ENCODE peak calls at places on chromosomes 12 and 14, in six cellular contexts. One of them, this sample, is unnamed. For H3K9me3, the result is how much of the 10 kb centered on the place peaks cover.

GRCh38 chr12:47903927-47904646 is 707 bp downstream of the VDR start:
- DNase-seq in MM.1S: peak
- DNase-seq in K562: peak
- DNase-seq in H9: peak
- DNase-seq in IMR-90: peak
- DNase-seq in mesenchymal stem cell: peak
- DNase-seq in this sample: no peak

GRCh38 chr12:25957898-25958253 is 606 bp upstream of the RASSF8 start:
- DNase-seq in MM.1S: peak
- DNase-seq in IMR-90: peak
- DNase-seq in K562: no peak
- DNase-seq in H9: no peak
- DNase-seq in mesenchymal stem cell: peak
- DNase-seq in this sample: peak

GRCh38 chr12:93451423-93452158 is 9.8 kb upstream of the UBE2N start:
- DNase-seq in IMR-90: no peak
- DNase-seq in H9: no peak
- DNase-seq in K562: no peak
- DNase-seq in MM.1S: no peak
- DNase-seq in mesenchymal stem cell: no peak
- DNase-seq in this sample: no peak

GRCh38 chr12:50589650-50590435 is 85.1 kb downstream of the DIP2B start:
- DNase-seq in IMR-90: peak
- DNase-seq in MM.1S: no peak
- DNase-seq in K562: peak
- DNase-seq in mesenchymal stem cell: peak
- DNase-seq in H9: no peak
- DNase-seq in this sample: no peak

GRCh38 chr14:59631237-59631636 is 54.6 kb upstream of the CCDC175 start:
- DNase-seq in mesenchymal stem cell: peak
- DNase-seq in H9: peak
- DNase-seq in MM.1S: no peak
- DNase-seq in K562: peak
- DNase-seq in IMR-90: no peak
- DNase-seq in this sample: peak

GRCh38 chr14:50619569-50620141 is 48.5 kb downstream of the SAV1 start:
- DNase-seq in mesenchymal stem cell: peak
- DNase-seq in H9: no peak
- DNase-seq in IMR-90: peak
- DNase-seq in K562: peak
- DNase-seq in MM.1S: peak
- DNase-seq in this sample: peak

GRCh38 chr14:22848391-22849164 is 12.2 kb downstream of the MMP14 start:
- DNase-seq in mesenchymal stem cell: peak
- DNase-seq in MM.1S: no peak
- DNase-seq in K562: no peak
- DNase-seq in IMR-90: peak
- DNase-seq in H9: peak
- DNase-seq in this sample: no peak

GRCh38 chr14:24851837-24852236 is 198.1 kb downstream of the STXBP6 start:
- DNase-seq in mesenchymal stem cell: peak
- DNase-seq in IMR-90: peak
- DNase-seq in H9: no peak
- DNase-seq in K562: no peak
- DNase-seq in MM.1S: no peak
- DNase-seq in this sample: no peak

GRCh38 chr14:36513012-36513420 is 7.0 kb downstream of the NKX2-1 start:
- DNase-seq in K562: no peak
- DNase-seq in mesenchymal stem cell: no peak
- DNase-seq in IMR-90: no peak
- DNase-seq in H9: no peak
- DNase-seq in MM.1S: no peak
- DNase-seq in this sample: no peak

GRCh38 chr12:30939234-30939633 is 12.7 kb downstream of the TSPAN11 start:
- DNase-seq in MM.1S: peak
- DNase-seq in K562: no peak
- DNase-seq in mesenchymal stem cell: no peak
- DNase-seq in IMR-90: no peak
- DNase-seq in H9: no peak
- DNase-seq in this sample: no peak

GRCh38 chr14:78448483-78449094 is 278.4 kb downstream of the NRXN3 start:
- DNase-seq in K562: peak
- DNase-seq in IMR-90: no peak
- DNase-seq in mesenchymal stem cell: peak
- DNase-seq in MM.1S: peak
- DNase-seq in H9: peak
- DNase-seq in this sample: peak

GRCh38 chr14:85575617-85575898 is 45.6 kb downstream of the FLRT2 start:
- DNase-seq in H9: no peak
- DNase-seq in MM.1S: no peak
- DNase-seq in mesenchymal stem cell: no peak
- DNase-seq in K562: no peak
- DNase-seq in IMR-90: no peak
- DNase-seq in this sample: no peak

GRCh38 chr12:22527999-22528398 is 16.3 kb downstream of the C2CD5 start:
- DNase-seq in H9: no peak
- DNase-seq in K562: no peak
- DNase-seq in MM.1S: no peak
- DNase-seq in mesenchymal stem cell: peak
- DNase-seq in IMR-90: peak
- DNase-seq in this sample: no peak

GRCh38 chr14:69056389-69056788 is 77.3 kb upstream of the ACTN1 start:
- DNase-seq in H9: peak
- DNase-seq in mesenchymal stem cell: peak
- DNase-seq in IMR-90: peak
- DNase-seq in MM.1S: no peak
- DNase-seq in K562: peak
- DNase-seq in this sample: peak

GRCh38 chr12:89862511-89863331 is 154.1 kb upstream of the ATP2B1 start:
- DNase-seq in IMR-90: no peak
- DNase-seq in H9: no peak
- DNase-seq in K562: peak
- DNase-seq in mesenchymal stem cell: peak
- DNase-seq in MM.1S: peak
- DNase-seq in this sample: peak

GRCh38 chr12:59649203-59649602 is 53.4 kb downstream of the SLC16A7 start:
- DNase-seq in MM.1S: no peak
- DNase-seq in IMR-90: peak
- DNase-seq in K562: no peak
- DNase-seq in H9: no peak
- DNase-seq in mesenchymal stem cell: peak
- DNase-seq in this sample: no peak

GRCh38 chr14:65137648-65138317 is 35.5 kb upstream of the MAX start:
- DNase-seq in MM.1S: no peak
- DNase-seq in mesenchymal stem cell: no peak
- DNase-seq in IMR-90: peak
- DNase-seq in H9: no peak
- DNase-seq in K562: no peak
- DNase-seq in this sample: no peak

GRCh38 chr14:92659765-92660561 is 88.5 kb downstream of the LGMN start:
- DNase-seq in IMR-90: no peak
- DNase-seq in H9: no peak
- DNase-seq in K562: no peak
- DNase-seq in mesenchymal stem cell: no peak
- DNase-seq in MM.1S: no peak
- DNase-seq in this sample: peak

GRCh38 chr12:89976866-89977265 is 268.2 kb upstream of the ATP2B1 start:
- DNase-seq in H9: no peak
- DNase-seq in K562: no peak
- DNase-seq in mesenchymal stem cell: peak
- DNase-seq in MM.1S: no peak
- DNase-seq in IMR-90: no peak
- DNase-seq in this sample: no peak

GRCh38 chr14:79587194-79587593 is 624.1 kb downstream of the DIO2 start:
- DNase-seq in H9: no peak
- DNase-seq in K562: no peak
- DNase-seq in MM.1S: no peak
- DNase-seq in mesenchymal stem cell: no peak
- DNase-seq in IMR-90: no peak
- DNase-seq in this sample: no peak

GRCh38 chr14:105999361-106000028 is 473.1 kb downstream of the TMEM121 start:
- DNase-seq in MM.1S: no peak
- DNase-seq in K562: peak
- DNase-seq in H9: no peak
- DNase-seq in IMR-90: no peak
- DNase-seq in mesenchymal stem cell: no peak
- DNase-seq in this sample: peak

GRCh38 chr12:68067762-68068376 is 78.6 kb downstream of the IFNG-AS1 start:
- DNase-seq in IMR-90: no peak
- DNase-seq in MM.1S: no peak
- DNase-seq in K562: peak
- DNase-seq in H9: no peak
- DNase-seq in mesenchymal stem cell: no peak
- DNase-seq in this sample: peak

GRCh38 chr12:68240079-68240478 is 13.3 kb downstream of the IL22 start:
- DNase-seq in H9: no peak
- DNase-seq in K562: peak
- DNase-seq in IMR-90: peak
- DNase-seq in MM.1S: no peak
- DNase-seq in mesenchymal stem cell: peak
- DNase-seq in this sample: no peak

GRCh38 chr12:65728913-65729793 is 95.1 kb upstream of the HMGA2 start:
- DNase-seq in H9: peak
- DNase-seq in IMR-90: peak
- DNase-seq in K562: no peak
- DNase-seq in mesenchymal stem cell: peak
- DNase-seq in MM.1S: no peak
- DNase-seq in this sample: no peak

GRCh38 chr12:120791669-120792176 is 66.1 kb downstream of the ACADS start:
- DNase-seq in IMR-90: no peak
- DNase-seq in mesenchymal stem cell: no peak
- DNase-seq in MM.1S: no peak
- DNase-seq in K562: no peak
- DNase-seq in H9: no peak
- DNase-seq in this sample: no peak

GRCh38 chr12:32104572-32105355 is 1.9 kb upstream of the BICD1 start:
- DNase-seq in K562: peak
- DNase-seq in IMR-90: no peak
- DNase-seq in H9: no peak
- DNase-seq in mesenchymal stem cell: no peak
- DNase-seq in MM.1S: no peak
- DNase-seq in this sample: peak

GRCh38 chr12:78229491-78230209 is 399.0 kb downstream of the NAV3 start:
- DNase-seq in K562: peak
- DNase-seq in mesenchymal stem cell: peak
- DNase-seq in MM.1S: peak
- DNase-seq in H9: peak
- DNase-seq in IMR-90: peak
- DNase-seq in this sample: peak

GRCh38 chr12:39586811-39587210 is 32.8 kb downstream of the ABCD2 start:
- DNase-seq in K562: no peak
- DNase-seq in MM.1S: no peak
- DNase-seq in IMR-90: no peak
- DNase-seq in H9: no peak
- DNase-seq in mesenchymal stem cell: no peak
- DNase-seq in this sample: no peak

GRCh38 chr12:108649668-108650067 is 16.0 kb upstream of the SELPLG start:
- DNase-seq in mesenchymal stem cell: peak
- DNase-seq in H9: no peak
- DNase-seq in IMR-90: peak
- DNase-seq in MM.1S: no peak
- DNase-seq in K562: no peak
- DNase-seq in this sample: no peak
- H3K9ac ChIP-seq in mesenchymal stem cell: peak
- H3K9ac ChIP-seq in H9: no peak
- H3K9ac ChIP-seq in IMR-90: no peak
- H3K9ac ChIP-seq in MM.1S: no peak
- H3K9ac ChIP-seq in K562: no peak
- H3K9ac ChIP-seq in this sample: no peak

GRCh38 chr12:34595749-34596733 is 573.7 kb downstream of the ALG10 start:
- DNase-seq in K562: no peak
- DNase-seq in IMR-90: no peak
- DNase-seq in MM.1S: no peak
- DNase-seq in mesenchymal stem cell: no peak
- DNase-seq in H9: no peak
- DNase-seq in this sample: no peak

GRCh38 chr12:34597548-34598351 is 575.5 kb downstream of the ALG10 start:
- DNase-seq in MM.1S: no peak
- DNase-seq in mesenchymal stem cell: no peak
- DNase-seq in IMR-90: no peak
- DNase-seq in K562: no peak
- DNase-seq in H9: no peak
- DNase-seq in this sample: no peak

GRCh38 chr12:34591966-34592365 is 569.7 kb downstream of the ALG10 start:
- DNase-seq in mesenchymal stem cell: no peak
- DNase-seq in H9: no peak
- DNase-seq in K562: no peak
- DNase-seq in MM.1S: no peak
- DNase-seq in IMR-90: no peak
- DNase-seq in this sample: no peak
- H3K9me3 ChIP-seq in mesenchymal stem cell: half or more
- H3K9me3 ChIP-seq in H9: half or more
- H3K9me3 ChIP-seq in K562: under half
- H3K9me3 ChIP-seq in MM.1S: under half
- H3K9me3 ChIP-seq in IMR-90: under half
- H3K9me3 ChIP-seq in this sample: half or more

GRCh38 chr14:61730756-61731373 is 31.4 kb upstream of the SNAPC1 start:
- DNase-seq in mesenchymal stem cell: no peak
- DNase-seq in MM.1S: no peak
- DNase-seq in K562: no peak
- DNase-seq in IMR-90: no peak
- DNase-seq in H9: no peak
- DNase-seq in this sample: peak
- H3K9ac ChIP-seq in mesenchymal stem cell: peak
- H3K9ac ChIP-seq in MM.1S: no peak
- H3K9ac ChIP-seq in K562: no peak
- H3K9ac ChIP-seq in IMR-90: no peak
- H3K9ac ChIP-seq in H9: no peak
- H3K9ac ChIP-seq in this sample: peak

GRCh38 chr12:104516821-104517220 is 60.1 kb downstream of the CHST11 start:
- DNase-seq in IMR-90: no peak
- DNase-seq in K562: no peak
- DNase-seq in MM.1S: no peak
- DNase-seq in H9: no peak
- DNase-seq in mesenchymal stem cell: no peak
- DNase-seq in this sample: no peak
- H3K9me3 ChIP-seq in IMR-90: under half
- H3K9me3 ChIP-seq in K562: under half
- H3K9me3 ChIP-seq in MM.1S: under half
- H3K9me3 ChIP-seq in H9: under half
- H3K9me3 ChIP-seq in mesenchymal stem cell: under half
- H3K9me3 ChIP-seq in this sample: under half

GRCh38 chr12:113443030-113443539 is 20.9 kb downstream of the SDSL start:
- DNase-seq in IMR-90: no peak
- DNase-seq in mesenchymal stem cell: no peak
- DNase-seq in MM.1S: no peak
- DNase-seq in H9: no peak
- DNase-seq in K562: no peak
- DNase-seq in this sample: no peak
- H3K9ac ChIP-seq in IMR-90: no peak
- H3K9ac ChIP-seq in mesenchymal stem cell: no peak
- H3K9ac ChIP-seq in MM.1S: no peak
- H3K9ac ChIP-seq in H9: no peak
- H3K9ac ChIP-seq in K562: no peak
- H3K9ac ChIP-seq in this sample: no peak

GRCh38 chr14:33406766-33407165 is 468.1 kb downstream of the NPAS3 start:
- DNase-seq in K562: no peak
- DNase-seq in mesenchymal stem cell: no peak
- DNase-seq in MM.1S: no peak
- DNase-seq in IMR-90: no peak
- DNase-seq in H9: no peak
- DNase-seq in this sample: no peak
- H3K9me3 ChIP-seq in K562: under half
- H3K9me3 ChIP-seq in mesenchymal stem cell: under half
- H3K9me3 ChIP-seq in MM.1S: under half
- H3K9me3 ChIP-seq in IMR-90: under half
- H3K9me3 ChIP-seq in H9: under half
- H3K9me3 ChIP-seq in this sample: under half